ENCODE peak calls at places on chromosomes 2 and 18, in six cellular contexts. H is WTC11, Z is K562, B is H1, T is GM12878, X is HepG2. W is an unnamed sample.

GRCh38 chr2:85259101-85259590 is 68.6 kb downstream of the TGOLN2 start:
- DNase-seq in H (no peak), B (no peak), T (no peak), X (no peak), Z (no peak), W (peak)

GRCh38 chr2:181805228-181806038 is 86.1 kb upstream of the ITPRID2 start:
- DNase-seq in X (no peak), Z (no peak), B (no peak), H (no peak), T (no peak), W (no peak)

GRCh38 chr2:189175869-189176431 is 3.6 kb downstream of the COL5A2 start:
- DNase-seq in H (no peak), T (no peak), B (no peak), X (no peak), Z (no peak), W (no peak)

GRCh38 chr2:229270551-229271410 is at the start of gene PID1:
- DNase-seq in Z (no peak), T (no peak), X (no peak), H (peak), B (peak), W (peak)

GRCh38 chr2:238631491-238632180 is 204.9 kb downstream of the ASB1 start:
- DNase-seq in H (no peak), B (peak), X (no peak), Z (no peak), T (no peak), W (no peak)

GRCh38 chr2:17901246-17901645 is 22.8 kb downstream of the KCNS3 start:
- DNase-seq in H (no peak), B (no peak), Z (no peak), X (no peak), T (no peak), W (no peak)

GRCh38 chr2:138708682-138709241 is 71.4 kb downstream of the NXPH2 start:
- DNase-seq in T (no peak), H (no peak), Z (no peak), X (no peak), B (no peak), W (peak)

GRCh38 chr2:219629976-219630695 is 2.7 kb downstream of the SLC4A3 start:
- DNase-seq in B (no peak), X (no peak), Z (no peak), T (no peak), H (no peak), W (no peak)

GRCh38 chr2:240392948-240393830 is 42.3 kb upstream of the GPC1 start:
- DNase-seq in T (no peak), H (peak), Z (no peak), B (no peak), X (no peak), W (no peak)

GRCh38 chr2:70570041-70570661 is 16.5 kb upstream of the TGFA start:
- DNase-seq in Z (no peak), X (peak), T (no peak), B (no peak), H (peak), W (peak)

GRCh38 chr2:75790121-75790520 is 79.4 kb upstream of the GCFC2 start:
- DNase-seq in B (no peak), T (no peak), Z (no peak), H (no peak), X (no peak), W (no peak)

GRCh38 chr2:27379840-27380625 is 501 bp downstream of the ZNF513 start:
- DNase-seq in H (no peak), T (no peak), X (peak), B (no peak), Z (peak), W (peak)

GRCh38 chr2:55862269-55862668 is 61.3 kb downstream of the EFEMP1 start:
- DNase-seq in Z (no peak), T (no peak), B (no peak), X (no peak), H (no peak), W (no peak)

GRCh38 chr2:101382406-101382805 is 4.9 kb downstream of the CREG2 start:
- DNase-seq in Z (no peak), X (no peak), T (no peak), H (no peak), B (no peak), W (no peak)

GRCh38 chr2:239298126-239298804 is 102.6 kb downstream of the HDAC4 start:
- DNase-seq in Z (no peak), X (no peak), B (no peak), T (no peak), H (no peak), W (no peak)

GRCh38 chr18:39596891-39597290 is 2031.3 kb upstream of the CELF4 start:
- DNase-seq in H (no peak), Z (no peak), B (no peak), X (no peak), T (no peak), W (no peak)

GRCh38 chr2:236408786-236409185 is 144.6 kb upstream of the ASB18 start:
- DNase-seq in B (no peak), T (no peak), H (no peak), Z (no peak), X (no peak), W (no peak)

GRCh38 chr2:42872736-42873135 is 80.4 kb upstream of the HAAO start:
- DNase-seq in B (no peak), Z (no peak), T (no peak), X (no peak), H (no peak), W (no peak)

GRCh38 chr18:54119524-54120019 is 104.9 kb downstream of the MBD2 start:
- DNase-seq in X (peak), B (peak), Z (peak), T (peak), H (no peak), W (peak)
- TF ChIP-seq CREB1 in X (no peak), B (no peak), Z (no peak), T (no peak), H (no peak), W (no peak)

GRCh38 chr18:50377061-50377798 is 2.4 kb downstream of the SKA1 start:
- DNase-seq in T (no peak), B (no peak), X (no peak), H (no peak), Z (no peak), W (no peak)
- TF ChIP-seq CREB1 in T (no peak), B (no peak), X (no peak), H (no peak), Z (no peak), W (no peak)

GRCh38 chr2:54608224-54608623 is 115.2 kb upstream of the EML6 start:
- DNase-seq in Z (no peak), H (no peak), B (no peak), X (no peak), T (no peak), W (no peak)
- TF ChIP-seq CREB1 in Z (no peak), H (no peak), B (no peak), X (no peak), T (no peak), W (no peak)

GRCh38 chr2:224221455-224221913 is 180.4 kb downstream of the FAM124B start:
- DNase-seq in Z (no peak), H (no peak), T (no peak), X (no peak), B (no peak), W (peak)

GRCh38 chr2:224220581-224221255 is 181.2 kb downstream of the FAM124B start:
- DNase-seq in Z (no peak), B (no peak), X (no peak), T (no peak), H (no peak), W (no peak)

GRCh38 chr2:224222976-224223375 is 178.9 kb downstream of the FAM124B start:
- DNase-seq in B (no peak), X (no peak), Z (no peak), H (no peak), T (no peak), W (no peak)

GRCh38 chr2:224219781-224220180 is 180.7 kb upstream of the SERPINE2 start:
- DNase-seq in B (no peak), H (no peak), Z (no peak), X (no peak), T (no peak), W (no peak)

DNA sequence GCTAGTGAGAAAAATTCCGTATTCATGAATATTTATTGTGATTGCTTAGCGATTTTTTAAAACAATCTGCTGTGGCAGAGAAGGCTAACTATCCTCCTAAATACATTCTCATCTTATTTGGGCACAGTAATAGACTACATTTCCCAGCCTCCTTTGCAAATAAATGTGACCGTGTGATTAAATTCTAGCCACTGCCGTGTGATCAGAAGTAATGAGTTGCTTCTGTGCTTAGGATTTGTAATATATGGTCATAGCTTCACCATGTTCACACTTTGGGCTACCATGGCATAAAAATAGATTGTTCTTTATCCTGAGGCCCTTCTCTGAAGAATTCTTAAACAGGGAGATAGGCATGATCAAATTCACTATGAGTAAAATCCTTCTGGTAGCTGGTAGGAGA is 179.6 kb downstream of the FAM124B start:
- DNase-seq in X (no peak), Z (no peak), B (no peak), T (no peak), H (no peak), W (peak)
- TF ChIP-seq CREB1 in X (no peak), Z (no peak), B (no peak), T (no peak), H (no peak), W (no peak)

GRCh38 chr18:5251117-5251516 is 44.4 kb downstream of the ZBTB14 start:
- DNase-seq in T (no peak), H (no peak), Z (no peak), B (no peak), X (no peak), W (no peak)

GRCh38 chr18:5253910-5254309 is 41.6 kb downstream of the ZBTB14 start:
- DNase-seq in T (no peak), H (no peak), B (no peak), X (no peak), Z (no peak), W (no peak)
- TF ChIP-seq CREB1 in T (no peak), H (no peak), B (no peak), X (no peak), Z (no peak), W (no peak)